ENCODE peak calls at places on chromosomes 7 and 10, in eight cellular contexts. H, U, B, X, D, I, Z and W are unnamed samples.

GRCh38 chr10:130171196-130171595 is 35.0 kb downstream of the GLRX3 start:
- DNase-seq in H (no peak), U (no peak), B (no peak), X (no peak), D (no peak), I (no peak), Z (no peak), W (no peak)

GRCh38 chr7:2720024-2720423 is 32.0 kb downstream of the AMZ1 start:
- DNase-seq in H (no peak), U (no peak), B (no peak), X (no peak), D (no peak), I (no peak), Z (no peak), W (no peak)

GRCh38 chr10:28470873-28471704 is 61.8 kb upstream of the WAC start:
- DNase-seq in H (no peak), U (no peak), B (no peak), X (no peak), D (no peak), I (no peak), Z (no peak), W (no peak)

GRCh38 chr7:50780436-50780835 is 2.3 kb downstream of the GRB10 start:
- DNase-seq in H (no peak), U (no peak), B (no peak), X (no peak), D (no peak), I (no peak), Z (no peak), W (no peak)

GRCh38 chr10:23439920-23440875 is 1.3 kb downstream of the OTUD1 start:
- DNase-seq in H (peak; percentile 52), U (peak; percentile 30), B (peak; percentile 40), X (peak; percentile 50), D (peak; percentile 20), I (peak; percentile 29), Z (peak; percentile 40), W (no peak)

GRCh38 chr7:36614954-36615353 is 109.3 kb downstream of the AOAH start:
- DNase-seq in H (no peak), U (no peak), B (no peak), X (no peak), D (no peak), I (no peak), Z (no peak), W (no peak)

GRCh38 chr7:45181286-45181960 is 23.8 kb downstream of the RAMP3 start:
- DNase-seq in H (no peak), U (peak; percentile 14), B (peak; percentile 5), X (no peak), D (no peak), I (no peak), Z (no peak), W (no peak)

GRCh38 chr7:92698237-92698841 is 108.1 kb upstream of the FAM133B start:
- DNase-seq in H (peak; percentile 69), U (no peak), B (peak; percentile 65), X (no peak), D (no peak), I (peak; percentile 80), Z (peak; percentile 95), W (no peak)

GRCh38 chr10:118467200-118467599 is 125.1 kb upstream of the FAM204A start:
- DNase-seq in H (no peak), U (no peak), B (no peak), X (no peak), D (no peak), I (no peak), Z (no peak), W (no peak)

GRCh38 chr10:98340261-98340675 is 72.3 kb upstream of the LOXL4 start:
- DNase-seq in H (no peak), U (no peak), B (no peak), X (no peak), D (no peak), I (no peak), Z (peak; percentile 21), W (no peak)

GRCh38 chr10:131869344-131869743 is 31.5 kb upstream of the PPP2R2D start:
- DNase-seq in H (no peak), U (no peak), B (no peak), X (no peak), D (no peak), I (no peak), Z (no peak), W (no peak)

GRCh38 chr7:25894002-25894901 is 257.7 kb upstream of the NFE2L3 start:
- DNase-seq in H (peak; percentile 83), U (peak; percentile 66), B (no peak), X (peak; percentile 75), D (peak; percentile 23), I (no peak), Z (no peak), W (no peak)

GRCh38 chr10:127157506-127158205 is 38.7 kb downstream of the INSYN2A start:
- DNase-seq in H (no peak), U (no peak), B (no peak), X (no peak), D (no peak), I (peak; percentile 7), Z (no peak), W (peak; percentile 46)

GRCh38 chr7:37943905-37944736 is 23.7 kb downstream of the EPDR1 start:
- DNase-seq in H (no peak), U (no peak), B (no peak), X (no peak), D (no peak), I (no peak), Z (no peak), W (no peak)

GRCh38 chr10:128000660-128001059 is 93.8 kb downstream of the PTPRE start:
- DNase-seq in H (no peak), U (peak; percentile 86), B (peak; percentile 83), X (no peak), D (no peak), I (no peak), Z (peak; percentile 37), W (no peak)

GRCh38 chr7:129501760-129502707 is at the start of gene SMKR1:
- DNase-seq in H (peak; percentile 89), U (peak; percentile 76), B (peak; percentile 62), X (peak; percentile 78), D (peak; percentile 93), I (peak; percentile 7), Z (peak; percentile 67), W (peak; percentile 61)

GRCh38 chr7:74625446-74625845 is 32.1 kb upstream of the GTF2I start:
- DNase-seq in H (no peak), U (peak; percentile 38), B (no peak), X (no peak), D (no peak), I (peak; percentile 8), Z (peak; percentile 81), W (no peak)

GRCh38 chr10:43384252-43385221 is 13.1 kb downstream of the FXYD4 start:
- DNase-seq in H (no peak), U (no peak), B (no peak), X (no peak), D (no peak), I (no peak), Z (no peak), W (no peak)

GRCh38 chr7:8111282-8111681 is 142.7 kb downstream of the GLCCI1 start:
- DNase-seq in H (no peak), U (no peak), B (no peak), X (peak; percentile 47), D (no peak), I (no peak), Z (no peak), W (no peak)

GRCh38 chr7:82416402-82416801 is 27.2 kb downstream of the CACNA2D1 start:
- DNase-seq in H (no peak), U (no peak), B (no peak), X (no peak), D (no peak), I (no peak), Z (no peak), W (no peak)

DNA sequence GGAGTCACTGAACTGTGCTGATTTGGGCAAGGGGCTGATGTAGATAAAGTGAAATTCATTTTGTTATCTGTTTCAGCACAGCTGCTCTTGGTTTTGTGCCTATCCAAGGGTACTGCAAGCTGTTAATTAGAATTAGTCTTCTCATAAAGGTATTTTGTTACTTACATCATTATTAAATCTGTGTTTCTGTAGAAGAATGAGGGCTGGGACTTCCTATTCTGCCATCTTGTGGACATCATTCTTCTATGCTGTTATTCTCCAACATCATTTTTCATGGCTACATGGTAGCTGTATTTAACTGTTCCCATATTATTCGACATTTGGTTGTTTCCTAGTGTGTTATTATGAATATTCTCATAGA is 76.2 kb upstream of the CCDC71L start:
- DNase-seq in H (no peak), U (no peak), B (no peak), X (peak; percentile 14), D (no peak), I (peak; percentile 20), Z (peak; percentile 80), W (no peak)
- TF ChIP-seq CTCF in H (peak; percentile 37), U (no peak), B (no peak), X (peak; percentile 46), D (no peak), I (peak; percentile 52), Z (peak; percentile 41), W (peak; percentile 48)

GRCh38 chr7:55569797-55570196 is 2.5 kb downstream of the VOPP1 start:
- DNase-seq in H (no peak), U (no peak), B (no peak), X (no peak), D (no peak), I (no peak), Z (no peak), W (no peak)
- H3K4me3 ChIP-seq in H (no peak overlapping the region), U (no peak overlapping the region), B (no peak overlapping the region), X (peak overlapping the region; percentile 76), D (peak overlapping the region; percentile 9), I (no peak overlapping the region), Z (no peak overlapping the region), W (no peak overlapping the region)

GRCh38 chr7:143372070-143372469 is 9.1 kb upstream of the ZYX start:
- DNase-seq in H (peak; percentile 60), U (peak; percentile 76), B (peak; percentile 67), X (no peak), D (peak; percentile 64), I (no peak), Z (peak; percentile 49), W (no peak)
- TF ChIP-seq CTCF in H (no peak), U (no peak), B (no peak), X (peak; percentile 49), D (peak; percentile 18), I (peak; percentile 8), Z (no peak), W (no peak)

DNA sequence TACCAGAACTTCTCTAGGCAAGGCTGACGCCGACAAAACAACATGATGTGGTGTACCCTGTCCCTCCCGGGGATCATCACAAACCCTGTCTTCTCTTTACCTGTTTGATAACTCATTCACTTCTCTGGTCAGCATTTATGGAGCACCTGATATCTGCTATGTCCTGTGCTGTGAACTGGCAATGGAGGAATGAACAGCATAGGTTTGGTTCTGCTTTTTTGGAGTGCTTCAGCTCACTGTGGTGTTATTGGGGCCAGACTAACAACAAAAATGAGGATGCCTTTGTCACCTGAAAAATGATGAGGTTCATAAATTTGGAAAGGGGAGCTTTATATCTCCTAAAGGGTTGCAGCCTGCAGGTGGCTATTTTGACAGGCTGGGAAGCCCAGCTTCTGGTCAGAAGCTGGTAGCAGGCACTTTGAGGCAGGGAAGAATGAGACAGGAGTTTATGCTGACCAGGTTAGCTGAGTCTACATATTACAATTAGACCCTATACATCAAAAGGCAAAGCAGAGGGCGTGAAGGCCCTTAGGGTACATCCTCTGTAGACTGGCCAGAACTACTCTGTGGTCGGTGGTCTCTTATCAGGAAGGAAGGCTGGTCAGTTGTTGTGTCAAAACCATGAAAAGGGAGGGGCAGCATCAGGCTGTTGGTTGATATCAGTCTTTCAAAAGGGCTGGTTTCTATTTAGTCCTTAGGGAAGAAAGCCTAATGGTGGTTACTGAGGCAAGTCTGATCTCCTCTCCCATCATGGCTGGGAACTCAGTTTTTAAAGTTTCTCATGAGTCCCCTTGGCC is 42.3 kb downstream of the SH2D4B start:
- DNase-seq in H (no peak), U (no peak), B (no peak), X (no peak), D (no peak), I (no peak), Z (no peak), W (no peak)
- H3K4me3 ChIP-seq in H (no peak overlapping the region), U (no peak overlapping the region), B (no peak overlapping the region), X (no peak overlapping the region), D (no peak overlapping the region), I (no peak overlapping the region), Z (no peak overlapping the region), W (no peak overlapping the region)